ENCODE peak calls at places on chromosomes 2 and 18, in eight cellular contexts. C is stimulated activated naive CD8-positive, alpha-beta T cell treated with anti-CD3 and anti-CD28 coated beads, Interleukin-15, Interleukin-2, amounts not matched to agents 100 U/mL and 50 U/mL, for 24 hours; X is stimulated activated CD8-positive, alpha-beta memory T cell treated with anti-CD3 and anti-CD28 coated beads, Interleukin-4, amount 100 ng/mL, for 4 hours; M is activated CD8-positive, alpha-beta memory T cell treated with anti-CD3 and anti-CD28 coated beads, Interleukin-2, amount 50 U/mL, for 48 hours; T is mesenchymal stem cell; D is SIG-M5; H is MM.1S; P is stimulated activated CD4-positive, alpha-beta T cell treated with anti-CD3 and anti-CD28 coated beads, Interleukin-1b, Interleukin-23, amount 100 ng/mL, for 24 hours. J is an unnamed sample.

GRCh38 chr2:106575955-106576354 is 88.8 kb downstream of the CD8B2 start:
- DNase-seq in P (no peak), T (peak), M (no peak), D (no peak), X (no peak), H (no peak), C (no peak), J (no peak)

GRCh38 chr18:26656401-26656943 is 108.1 kb upstream of the KCTD1 start:
- DNase-seq in T (no peak), C (no peak), D (no peak), X (no peak), P (no peak), M (no peak), H (no peak), J (no peak)

GRCh38 chr2:54670485-54671009 is 52.9 kb upstream of the EML6 start:
- DNase-seq in C (no peak), M (no peak), H (no peak), P (no peak), T (no peak), D (no peak), X (no peak), J (no peak)

GRCh38 chr18:48957136-48957535 is 6.4 kb upstream of the SMAD7 start:
- DNase-seq in M (no peak), D (no peak), T (no peak), H (no peak), P (no peak), C (no peak), X (no peak), J (no peak)

GRCh38 chr2:194765723-194766122 is 891.3 kb upstream of the SLC39A10 start:
- DNase-seq in H (no peak), P (no peak), T (no peak), X (no peak), M (no peak), C (no peak), D (no peak), J (no peak)

GRCh38 chr2:86240251-86240650 is 41.0 kb downstream of the MRPL35 start:
- DNase-seq in P (no peak), T (no peak), H (no peak), C (no peak), M (no peak), X (no peak), D (no peak), J (no peak)

GRCh38 chr2:47072728-47073191 is 82.3 kb downstream of the STPG4 start:
- DNase-seq in C (no peak), M (no peak), D (peak), H (no peak), T (no peak), P (no peak), X (no peak), J (no peak)

GRCh38 chr2:43298496-43298895 is 72.1 kb upstream of the ZFP36L2 start:
- DNase-seq in H (no peak), C (no peak), X (no peak), D (no peak), P (no peak), M (no peak), T (peak), J (no peak)

GRCh38 chr18:59159986-59160385 is 20.3 kb downstream of the SEC11C start:
- DNase-seq in C (no peak), D (no peak), P (no peak), H (no peak), X (no peak), M (no peak), T (no peak), J (peak)

GRCh38 chr2:224025874-224026273 is 13.2 kb downstream of the SERPINE2 start:
- DNase-seq in D (peak), X (peak), C (peak), T (no peak), P (no peak), H (peak), M (peak), J (no peak)

GRCh38 chr18:50401888-50402287 is 27.0 kb downstream of the SKA1 start:
- DNase-seq in H (no peak), T (no peak), M (peak), X (no peak), D (no peak), P (no peak), C (peak), J (peak)

GRCh38 chr2:240573071-240573515 is 4.8 kb downstream of the RNPEPL1 start:
- DNase-seq in T (no peak), D (no peak), P (no peak), H (no peak), X (no peak), M (no peak), C (no peak), J (no peak)

GRCh38 chr18:63158012-63158631 is 161.4 kb downstream of the BCL2 start:
- DNase-seq in C (no peak), T (no peak), M (no peak), P (no peak), H (peak), D (no peak), X (no peak), J (no peak)

GRCh38 chr2:231037202-231037730 is at the start of gene C2orf72:
- DNase-seq in X (no peak), C (no peak), H (no peak), P (no peak), D (no peak), M (no peak), T (no peak), J (no peak)

GRCh38 chr2:232993231-232993821 is 19.7 kb downstream of the NGEF start:
- DNase-seq in T (no peak), M (no peak), X (no peak), H (no peak), P (no peak), C (no peak), D (no peak), J (no peak)

GRCh38 chr2:30252723-30253688 is 21.7 kb downstream of the LBH start:
- DNase-seq in T (peak), D (no peak), H (no peak), X (peak), M (no peak), C (peak), P (no peak), J (no peak)

GRCh38 chr18:68925268-68925667 is 127.4 kb downstream of the CCDC102B start:
- DNase-seq in D (no peak), H (peak), M (no peak), T (peak), P (no peak), C (no peak), X (no peak), J (no peak)

GRCh38 chr18:7452331-7452730 is 114.8 kb upstream of the PTPRM start:
- DNase-seq in M (no peak), X (no peak), C (peak), D (no peak), H (peak), T (peak), P (no peak), J (peak)

GRCh38 chr2:165401285-165401852 is 68.1 kb upstream of the CSRNP3 start:
- DNase-seq in H (peak), P (no peak), M (no peak), D (no peak), T (peak), C (no peak), X (no peak), J (peak)

GRCh38 chr2:144389151-144389929 is 130.6 kb downstream of the ZEB2 start:
- DNase-seq in T (no peak), D (no peak), C (no peak), P (no peak), M (no peak), X (no peak), H (no peak), J (no peak)

GRCh38 chr2:217103752-217104540 is 244.1 kb upstream of the TNP1 start:
- DNase-seq in M (no peak), X (no peak), C (no peak), T (peak), D (no peak), H (no peak), P (no peak), J (no peak)

GRCh38 chr2:106108351-106108750 is 85.8 kb downstream of the UXS1 start:
- DNase-seq in C (no peak), X (no peak), M (no peak), D (no peak), H (no peak), P (no peak), T (no peak), J (no peak)

GRCh38 chr2:20450201-20451108 is 3.6 kb downstream of the RHOB start:
- DNase-seq in C (no peak), D (no peak), X (no peak), H (peak), M (no peak), P (no peak), T (peak), J (no peak)

GRCh38 chr2:26477911-26478253 is at the start of gene OTOF:
- DNase-seq in M (no peak), H (no peak), X (no peak), P (no peak), D (no peak), T (peak), C (no peak), J (no peak)

GRCh38 chr18:9869713-9870430 is 15.9 kb upstream of the TXNDC2 start:
- DNase-seq in H (no peak), X (no peak), T (peak), D (peak), P (no peak), C (no peak), M (no peak), J (no peak)

GRCh38 chr18:72640552-72640951 is 96.4 kb upstream of the CBLN2 start:
- DNase-seq in M (no peak), H (no peak), X (no peak), P (no peak), C (no peak), T (no peak), D (no peak), J (no peak)

GRCh38 chr2:111708478-111708877 is 175.5 kb downstream of the ANAPC1 start:
- DNase-seq in T (no peak), H (no peak), M (peak), P (no peak), D (no peak), C (no peak), X (no peak), J (no peak)

GRCh38 chr18:74256190-74256589 is 35.6 kb downstream of the CYB5A start:
- DNase-seq in P (no peak), D (no peak), C (no peak), M (no peak), X (no peak), T (no peak), H (no peak), J (no peak)

GRCh38 chr18:77804382-77804781 is 554.7 kb downstream of the GALR1 start:
- DNase-seq in P (no peak), H (no peak), C (no peak), X (no peak), D (no peak), M (no peak), T (no peak), J (no peak)

GRCh38 chr2:214005337-214005736 is 405.5 kb upstream of the VWC2L start:
- DNase-seq in D (no peak), H (no peak), M (no peak), P (no peak), C (no peak), T (no peak), X (no peak), J (no peak)